ENCODE peak calls at places on chromosome 10, in eight cellular contexts. F is prostate gland; V is psoas muscle; U is neural progenitor cell; I is effector memory CD4-positive, alpha-beta T cell; R is SK-N-SH; N is kidney epithelial cell; L is adipocyte. C is an unnamed sample.
A peak's percentile ranks its signal among the peaks of the same experiment; 100 is the strongest.

GRCh38 chr10:17665742-17666141 is 21.8 kb downstream of the STAM start:
- DNase-seq in F (no peak), V (no peak), L (peak; percentile 96), R (no peak), U (no peak), N (peak; percentile 69), I (no peak), C (no peak)

GRCh38 chr10:112851582-112851981 is 98.5 kb upstream of the TCF7L2 start:
- DNase-seq in I (no peak), R (no peak), L (no peak), V (no peak), N (no peak), F (no peak), U (no peak), C (no peak)

GRCh38 chr10:93406367-93407145 is 75.6 kb downstream of the MYOF start:
- DNase-seq in L (peak; percentile 53), R (no peak), V (no peak), I (no peak), N (no peak), U (no peak), F (no peak), C (no peak)

GRCh38 chr10:113987805-113988204 is 55.9 kb upstream of the ADRB1 start:
- DNase-seq in I (no peak), L (peak; percentile 45), R (no peak), V (no peak), N (no peak), U (no peak), F (no peak), C (no peak)

GRCh38 chr10:45061982-45062381 is 61.3 kb downstream of the ZNF22 start:
- DNase-seq in F (peak; percentile 40), N (no peak), I (no peak), L (no peak), V (no peak), U (no peak), R (no peak), C (no peak)

GRCh38 chr10:36489181-36489927 is 636.0 kb upstream of the ANKRD30A start:
- DNase-seq in F (no peak), I (no peak), L (no peak), V (no peak), R (no peak), U (no peak), N (no peak), C (no peak)

GRCh38 chr10:63767512-63767911 is 246.3 kb downstream of the REEP3 start:
- DNase-seq in I (no peak), F (no peak), V (no peak), R (no peak), N (no peak), U (no peak), L (peak; percentile 79), C (no peak)

GRCh38 chr10:73758704-73759511 is 14.7 kb downstream of the SEC24C start:
- DNase-seq in N (no peak), R (no peak), I (no peak), U (no peak), L (no peak), V (no peak), F (no peak), C (no peak)

GRCh38 chr10:72259491-72260214 is 14.1 kb upstream of the DDIT4 start:
- DNase-seq in N (no peak), L (peak; percentile 90), V (no peak), F (peak; percentile 20), R (peak; percentile 72), U (no peak), I (no peak), C (no peak)

GRCh38 chr10:68406111-68406814 is 814 bp downstream of the RUFY2 start:
- DNase-seq in V (peak; percentile 73), F (peak; percentile 21), R (peak; percentile 84), L (peak; percentile 83), U (peak; percentile 87), N (no peak), I (no peak), C (peak; percentile 86)

GRCh38 chr10:96840841-96841518 is 8.9 kb downstream of the LCOR start:
- DNase-seq in F (no peak), N (no peak), I (no peak), L (peak; percentile 54), R (no peak), U (no peak), V (no peak), C (no peak)

GRCh38 chr10:133199992-133200611 is 29.9 kb upstream of the UTF1 start:
- DNase-seq in F (no peak), L (no peak), N (no peak), I (no peak), U (peak; percentile 27), V (peak; percentile 42), R (no peak), C (no peak)

GRCh38 chr10:6071181-6072175 is 9.3 kb upstream of the IL2RA start:
- DNase-seq in F (no peak), N (no peak), V (no peak), U (no peak), R (no peak), I (no peak), L (no peak), C (no peak)

GRCh38 chr10:71045936-71046335 is 157.6 kb upstream of the PCBD1 start:
- DNase-seq in R (no peak), L (no peak), F (no peak), N (no peak), U (no peak), I (no peak), V (peak; percentile 30), C (no peak)
- H3K36me3 ChIP-seq in R (no peaks in the 10 kb centered on the region), L (no peaks in the 10 kb centered on the region), F (no peaks in the 10 kb centered on the region), N (no peaks in the 10 kb centered on the region), U (no peaks in the 10 kb centered on the region), I (no peaks in the 10 kb centered on the region), V (no peaks in the 10 kb centered on the region), C (no peaks in the 10 kb centered on the region)

GRCh38 chr10:90858489-90858968 is 690 bp upstream of the HTR7 start:
- DNase-seq in U (peak; percentile 9), R (peak; percentile 25), N (no peak), F (no peak), L (no peak), I (no peak), V (no peak), C (peak; percentile 27)
- H3K4me3 ChIP-seq in U (peak overlapping the region; percentile 84), R (peak overlapping the region; percentile 52), N (peak overlapping the region; percentile 53), F (peak overlapping the region; percentile 42), L (peak overlapping the region; percentile 80), I (peak overlapping the region; percentile 61), V (peak overlapping the region; percentile 69), C (peak overlapping the region; percentile 80)

DNA sequence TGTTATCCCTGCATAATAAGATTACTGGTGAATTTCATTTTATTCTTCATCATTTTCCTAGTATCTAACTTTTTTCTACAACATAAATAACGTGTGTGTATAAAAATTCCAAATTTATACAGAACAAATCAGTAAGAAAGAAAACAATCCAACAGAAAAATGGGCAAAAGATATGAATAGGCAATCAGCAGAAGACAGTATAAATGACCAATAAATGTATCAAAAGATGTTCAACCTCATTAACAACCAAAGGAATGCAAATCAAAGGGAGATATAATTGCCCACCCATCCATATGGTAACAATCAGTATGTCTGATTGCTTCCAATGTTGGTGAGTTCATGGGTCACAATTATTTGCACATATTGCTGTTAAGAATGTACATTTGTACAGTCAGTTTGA is 13.5 kb downstream of the ERLIN1 start:
- DNase-seq in R (no peak), U (no peak), I (no peak), N (no peak), F (no peak), L (no peak), V (no peak), C (no peak)
- H3K36me3 ChIP-seq in R (peaks cover 64% of the 10 kb centered on the region), U (peaks cover 9% of the 10 kb centered on the region), I (peaks cover 24% of the 10 kb centered on the region), N (no peaks in the 10 kb centered on the region), F (no peaks in the 10 kb centered on the region), L (peaks cover 48% of the 10 kb centered on the region), V (peaks cover 72% of the 10 kb centered on the region), C (peaks cover 3% of the 10 kb centered on the region)

GRCh38 chr10:29102233-29102632 is 186.6 kb upstream of the LYZL1 start:
- DNase-seq in N (no peak), R (peak; percentile 26), V (no peak), L (no peak), U (no peak), I (no peak), F (peak; percentile 19), C (no peak)
- H3K4me3 ChIP-seq in N (no peak overlapping the region), R (no peak overlapping the region), V (no peak overlapping the region), L (no peak overlapping the region), U (no peak overlapping the region), I (no peak overlapping the region), F (no peak overlapping the region), C (no peak overlapping the region)

GRCh38 chr10:122227754-122228153 is 43.3 kb upstream of the BTBD16 start:
- DNase-seq in I (no peak), F (no peak), N (no peak), U (no peak), R (no peak), L (no peak), V (no peak), C (no peak)

GRCh38 chr10:122221958-122222357 is 49.1 kb upstream of the BTBD16 start:
- DNase-seq in L (no peak), R (no peak), N (no peak), I (no peak), V (no peak), F (no peak), U (no peak), C (no peak)

GRCh38 chr10:122224159-122224558 is 46.9 kb upstream of the BTBD16 start:
- DNase-seq in U (no peak), R (no peak), L (no peak), V (no peak), F (no peak), N (no peak), I (no peak), C (no peak)

GRCh38 chr10:122222638-122223037 is 48.5 kb upstream of the BTBD16 start:
- DNase-seq in R (no peak), L (no peak), V (no peak), N (no peak), U (no peak), I (no peak), F (no peak), C (no peak)

GRCh38 chr10:122225324-122225723 is 45.8 kb upstream of the BTBD16 start:
- DNase-seq in L (no peak), I (no peak), N (no peak), R (no peak), F (no peak), V (no peak), U (no peak), C (no peak)
- H3K36me3 ChIP-seq in L (peaks cover 72% of the 10 kb centered on the region), I (no peaks in the 10 kb centered on the region), N (peaks cover 1% of the 10 kb centered on the region), R (peaks cover 37% of the 10 kb centered on the region), F (peaks cover 4% of the 10 kb centered on the region), V (peaks cover 95% of the 10 kb centered on the region), U (no peaks in the 10 kb centered on the region), C (peaks cover 21% of the 10 kb centered on the region)

DNA sequence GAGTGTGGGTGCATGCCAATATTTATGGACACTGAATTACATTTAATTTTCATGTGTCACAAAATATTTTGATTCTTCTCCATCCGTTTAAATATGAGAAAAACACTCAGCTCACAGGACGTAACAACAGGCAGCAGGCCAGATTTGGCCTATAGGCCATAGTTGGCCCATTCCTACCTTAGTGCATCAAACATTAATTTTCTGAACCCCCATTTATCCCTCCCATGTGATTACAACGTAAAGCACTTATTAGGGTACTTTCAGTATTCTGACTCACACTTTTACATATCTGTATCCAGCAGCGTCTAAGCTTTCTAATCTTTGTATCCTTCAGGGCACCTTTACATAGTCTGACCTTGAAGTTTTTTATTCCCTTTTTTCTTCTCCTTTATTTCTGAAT is 4.0 kb downstream of the IDI1 start:
- DNase-seq in I (no peak), R (no peak), L (no peak), F (no peak), U (no peak), N (no peak), V (no peak), C (no peak)
- H3K4me3 ChIP-seq in I (no peak overlapping the region), R (no peak overlapping the region), L (peak overlapping the region; percentile 73), F (no peak overlapping the region), U (peak overlapping the region; percentile 25), N (no peak overlapping the region), V (peak overlapping the region; percentile 47), C (no peak overlapping the region)

C was measured in H7.